ENCODE peak calls at places on chromosomes 1 and 21, in ten cellular contexts. D is thyroid gland, E is heart left ventricle, M is SK-N-SH, N is mesendoderm, O is H1, S is breast epithelium, J is tibial nerve, V is upper lobe of right lung, R is IMR-90. I is an unnamed sample. For H3K36me3, the result is how much of the 10 kb centered on the place peaks cover.

GRCh38 chr1:7388141-7388487 is 383.0 kb upstream of the VAMP3 start:
- DNase-seq in D (peak), E (no peak), M (peak), N (no peak), O (no peak), S (peak), J (no peak), V (no peak), R (no peak), I (no peak)

GRCh38 chr1:244077473-244078220 is 26.6 kb downstream of the ZBTB18 start:
- DNase-seq in D (no peak), E (no peak), M (no peak), N (no peak), O (no peak), S (no peak), J (no peak), V (no peak), R (no peak), I (no peak)

GRCh38 chr1:115706774-115707425 is 61.6 kb downstream of the CASQ2 start:
- DNase-seq in D (no peak), E (no peak), M (peak), N (peak), O (no peak), S (no peak), J (no peak), V (no peak), R (peak), I (no peak)

GRCh38 chr1:179087665-179088064 is 5.8 kb downstream of the TOR3A start:
- DNase-seq in D (no peak), E (no peak), M (no peak), N (peak), O (peak), S (no peak), J (no peak), V (no peak), R (no peak), I (no peak)

GRCh38 chr1:52032785-52033131 is 852 bp downstream of the KTI12 start:
- DNase-seq in D (peak), E (peak), M (peak), N (peak), O (no peak), S (peak), J (no peak), V (no peak), R (peak), I (peak)

GRCh38 chr1:41851589-41851988 is 67.1 kb downstream of the HIVEP3 start:
- DNase-seq in D (no peak), E (no peak), M (no peak), N (peak), O (no peak), S (no peak), J (no peak), V (no peak), R (peak), I (no peak)

GRCh38 chr1:33220701-33221384 is 35.4 kb upstream of the ZNF362 start:
- DNase-seq in D (no peak), E (no peak), M (no peak), N (peak), O (no peak), S (no peak), J (peak), V (peak), R (no peak), I (peak)

GRCh38 chr1:6028042-6028895 is 17.4 kb upstream of the KCNAB2 start:
- DNase-seq in D (no peak), E (no peak), M (no peak), N (no peak), O (no peak), S (no peak), J (no peak), V (peak), R (peak), I (no peak)

GRCh38 chr1:227397356-227397978 is 79.2 kb upstream of the CDC42BPA start:
- DNase-seq in D (no peak), E (no peak), M (no peak), N (no peak), O (no peak), S (no peak), J (no peak), V (no peak), R (no peak), I (no peak)

GRCh38 chr1:164858233-164858632 is 299.2 kb downstream of the PBX1 start:
- DNase-seq in D (no peak), E (no peak), M (no peak), N (peak), O (no peak), S (no peak), J (no peak), V (no peak), R (no peak), I (peak)

GRCh38 chr21:33848252-33848953 is 67.2 kb downstream of the ATP5PO start:
- DNase-seq in D (peak), E (peak), M (no peak), N (no peak), O (no peak), S (no peak), J (no peak), V (no peak), R (no peak), I (no peak)

GRCh38 chr1:3573499-3573898 is 37.8 kb downstream of the MEGF6 start:
- DNase-seq in D (no peak), E (no peak), M (peak), N (no peak), O (no peak), S (no peak), J (no peak), V (no peak), R (no peak), I (no peak)

GRCh38 chr1:32786856-32787255 is 30.3 kb downstream of the YARS1 start:
- DNase-seq in D (no peak), E (no peak), M (no peak), N (no peak), O (no peak), S (no peak), J (no peak), V (no peak), R (no peak), I (no peak)

GRCh38 chr1:154794608-154795007 is 75.5 kb downstream of the KCNN3 start:
- DNase-seq in D (no peak), E (no peak), M (no peak), N (no peak), O (no peak), S (no peak), J (no peak), V (no peak), R (no peak), I (no peak)

GRCh38 chr1:228096416-228097332 is 6.5 kb downstream of the C1orf35 start:
- DNase-seq in D (no peak), E (no peak), M (peak), N (no peak), O (no peak), S (no peak), J (no peak), V (peak), R (no peak), I (no peak)

GRCh38 chr1:1374068-1374860 is 743 bp downstream of the AURKAIP1 start:
- DNase-seq in D (no peak), E (peak), M (peak), N (no peak), O (no peak), S (no peak), J (no peak), V (peak), R (no peak), I (no peak)

GRCh38 chr1:160018900-160019299 is 12.9 kb downstream of the PIGM start:
- DNase-seq in D (no peak), E (no peak), M (no peak), N (no peak), O (no peak), S (no peak), J (no peak), V (no peak), R (peak), I (no peak)

GRCh38 chr1:229557214-229557850 is 1.2 kb downstream of the ABCB10 start:
- DNase-seq in D (no peak), E (no peak), M (no peak), N (no peak), O (no peak), S (no peak), J (no peak), V (no peak), R (peak), I (no peak)

GRCh38 chr21:26852422-26852821 is 7.2 kb upstream of the ADAMTS1 start:
- DNase-seq in D (no peak), E (no peak), M (no peak), N (no peak), O (no peak), S (no peak), J (no peak), V (no peak), R (no peak), I (no peak)

GRCh38 chr1:62782197-62782886 is 1.6 kb upstream of the ATG4C start:
- DNase-seq in D (no peak), E (no peak), M (no peak), N (no peak), O (no peak), S (no peak), J (no peak), V (no peak), R (peak), I (no peak)

GRCh38 chr1:149993181-149993580 is 17.3 kb downstream of the OTUD7B start:
- DNase-seq in D (no peak), E (no peak), M (no peak), N (no peak), O (no peak), S (no peak), J (no peak), V (no peak), R (no peak), I (no peak)

GRCh38 chr1:199243423-199244061 is 604.7 kb downstream of the PTPRC start:
- DNase-seq in D (peak), E (peak), M (peak), N (peak), O (peak), S (no peak), J (no peak), V (peak), R (peak), I (no peak)

GRCh38 chr1:30720271-30721223 is 2.8 kb downstream of the MATN1 start:
- DNase-seq in D (no peak), E (peak), M (no peak), N (no peak), O (no peak), S (no peak), J (no peak), V (no peak), R (no peak), I (no peak)

GRCh38 chr1:113903496-113904291 is 905 bp downstream of the AP4B1 start:
- DNase-seq in D (peak), E (no peak), M (peak), N (no peak), O (no peak), S (no peak), J (no peak), V (no peak), R (no peak), I (no peak)

GRCh38 chr21:38920631-38921398 is 115.1 kb downstream of the ETS2 start:
- DNase-seq in D (peak), E (no peak), M (no peak), N (no peak), O (no peak), S (no peak), J (no peak), V (no peak), R (peak), I (no peak)

GRCh38 chr1:244296447-244296846 is 155.3 kb downstream of the ADSS2 start:
- DNase-seq in D (no peak), E (no peak), M (no peak), N (no peak), O (no peak), S (no peak), J (no peak), V (no peak), R (no peak), I (no peak)

GRCh38 chr1:231611851-231612250 is 14.7 kb upstream of the DISC1 start:
- DNase-seq in D (no peak), E (no peak), M (no peak), N (peak), O (no peak), S (no peak), J (no peak), V (no peak), R (no peak), I (no peak)

GRCh38 chr1:54114001-54114400 is 38.8 kb downstream of the CDCP2 start:
- DNase-seq in D (no peak), E (no peak), M (no peak), N (no peak), O (no peak), S (no peak), J (no peak), V (peak), R (no peak), I (no peak)

GRCh38 chr1:179025125-179025974 is at the start of gene FAM20B:
- DNase-seq in D (peak), E (peak), M (peak), N (peak), O (peak), S (peak), J (peak), V (peak), R (peak), I (peak)

GRCh38 chr1:35642472-35642955 is 1.2 kb upstream of the PSMB2 start:
- DNase-seq in D (no peak), E (no peak), M (no peak), N (no peak), O (no peak), S (no peak), J (no peak), V (no peak), R (no peak), I (no peak)

GRCh38 chr1:106268070-106268469 is 788.4 kb upstream of the PRMT6 start:
- DNase-seq in D (no peak), E (no peak), M (no peak), N (peak), O (no peak), S (no peak), J (no peak), V (no peak), R (no peak), I (no peak)

GRCh38 chr1:20322081-20322824 is 31.6 kb downstream of the VWA5B1 start:
- DNase-seq in D (no peak), E (no peak), M (no peak), N (no peak), O (no peak), S (no peak), J (no peak), V (peak), R (peak), I (no peak)

GRCh38 chr1:219227731-219228419 is 54.2 kb downstream of the LYPLAL1 start:
- DNase-seq in D (no peak), E (no peak), M (no peak), N (no peak), O (no peak), S (no peak), J (no peak), V (no peak), R (no peak), I (no peak)

GRCh38 chr1:207034998-207035397 is 2.4 kb upstream of the C1orf116 start:
- DNase-seq in D (no peak), E (no peak), M (no peak), N (peak), O (no peak), S (no peak), J (no peak), V (no peak), R (peak), I (no peak)

GRCh38 chr1:76330993-76331603 is 256.6 kb downstream of the ST6GALNAC3 start:
- DNase-seq in D (peak), E (no peak), M (peak), N (peak), O (peak), S (no peak), J (no peak), V (no peak), R (peak), I (peak)

GRCh38 chr1:2946999-2947650 is 74.1 kb upstream of the ACTRT2 start:
- DNase-seq in D (no peak), E (peak), M (no peak), N (no peak), O (no peak), S (no peak), J (no peak), V (peak), R (no peak), I (no peak)

GRCh38 chr1:178928985-178929384 is 58.1 kb upstream of the ANGPTL1 start:
- DNase-seq in D (no peak), E (no peak), M (no peak), N (no peak), O (no peak), S (no peak), J (no peak), V (no peak), R (no peak), I (no peak)

GRCh38 chr1:151611288-151611790 is 511 bp upstream of the SNX27 start:
- DNase-seq in D (no peak), E (no peak), M (no peak), N (peak), O (no peak), S (peak), J (no peak), V (no peak), R (peak), I (peak)

GRCh38 chr1:203713125-203713524 is 51.9 kb upstream of the LAX1 start:
- DNase-seq in D (no peak), E (no peak), M (no peak), N (no peak), O (no peak), S (no peak), J (no peak), V (no peak), R (no peak), I (no peak)
- H3K36me3 ChIP-seq in D (half or more), E (half or more), M (half or more), N (under half), O (under half), S (under half), J (under half), V (half or more), R (half or more), I (under half)

DNA sequence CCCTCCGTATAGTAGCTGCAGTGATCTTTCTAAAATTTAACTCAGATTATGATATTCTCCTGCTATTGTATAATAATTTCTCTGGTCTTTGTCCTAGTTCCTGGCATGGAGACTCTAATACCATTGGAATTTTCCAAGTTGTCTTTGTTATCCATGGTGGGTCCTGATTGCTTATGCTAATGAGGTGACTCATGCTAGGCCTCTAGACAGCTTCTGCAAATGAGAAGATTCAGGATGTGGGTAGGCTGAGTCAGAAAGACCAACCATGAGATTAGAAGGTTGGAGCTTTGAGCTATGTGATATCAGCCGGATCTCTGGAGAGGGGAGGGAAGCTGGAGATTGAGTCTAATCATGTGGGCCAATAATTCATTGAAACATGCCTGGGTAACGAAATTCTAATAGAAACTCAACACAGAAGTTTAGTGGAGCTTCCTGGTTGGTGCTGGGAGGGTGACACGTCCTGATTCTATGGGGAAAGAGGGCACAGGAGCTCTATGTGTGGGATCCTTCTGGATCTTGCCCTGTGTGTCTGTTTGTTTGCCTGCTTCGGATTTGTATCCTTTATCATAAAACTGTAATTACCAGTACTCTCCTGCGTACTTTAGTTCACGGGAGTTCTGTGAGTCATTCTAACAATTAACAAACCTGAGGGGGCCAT is 73.2 kb upstream of the CNIH3 start:
- DNase-seq in D (no peak), E (no peak), M (no peak), N (peak), O (no peak), S (no peak), J (no peak), V (no peak), R (peak), I (no peak)
- H3K27ac ChIP-seq in D (no peak), E (no peak), M (peak), N (no peak), O (no peak), S (no peak), J (peak), V (no peak), R (peak), I (no peak)

DNA sequence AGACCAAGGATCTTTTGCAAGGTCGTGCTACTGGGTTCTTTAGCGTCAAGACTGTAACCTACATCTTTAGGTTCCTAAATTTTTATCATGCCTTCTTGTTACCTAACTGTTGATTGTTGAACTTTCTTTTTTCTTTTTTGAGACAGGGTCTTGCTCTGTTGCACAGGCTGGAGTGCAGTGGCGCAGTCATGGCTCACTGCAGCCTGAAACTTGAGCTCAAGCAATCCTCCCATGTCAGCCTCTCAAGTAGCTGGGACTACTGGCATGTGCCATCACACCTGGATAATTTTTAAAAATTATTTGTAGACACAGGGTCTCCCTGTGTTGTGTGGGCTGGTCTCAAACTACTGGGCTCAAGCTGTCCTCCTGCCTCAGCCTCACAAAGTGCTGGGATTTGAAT is 52.9 kb downstream of the NFIA start:
- DNase-seq in D (peak), E (no peak), M (no peak), N (no peak), O (no peak), S (no peak), J (no peak), V (no peak), R (no peak), I (no peak)
- H3K4me3 ChIP-seq in D (no peak), E (no peak), M (no peak), N (no peak), O (no peak), S (no peak), J (no peak), V (no peak), R (no peak), I (no peak)

GRCh38 chr1:22351757-22352080 is 99.9 kb upstream of the ZBTB40 start:
- DNase-seq in D (no peak), E (no peak), M (no peak), N (no peak), O (no peak), S (no peak), J (no peak), V (no peak), R (no peak), I (no peak)

GRCh38 chr1:22350987-22351756 is 100.5 kb upstream of the ZBTB40 start:
- DNase-seq in D (no peak), E (no peak), M (no peak), N (peak), O (no peak), S (no peak), J (no peak), V (peak), R (no peak), I (no peak)

GRCh38 chr1:22350171-22350961 is 101.3 kb upstream of the ZBTB40 start:
- DNase-seq in D (no peak), E (no peak), M (peak), N (peak), O (no peak), S (no peak), J (no peak), V (peak), R (no peak), I (no peak)

GRCh38 chr1:22347854-22348760 is 103.5 kb upstream of the ZBTB40 start:
- DNase-seq in D (no peak), E (no peak), M (no peak), N (no peak), O (no peak), S (no peak), J (no peak), V (no peak), R (no peak), I (peak)

GRCh38 chr1:22349302-22350043 is 102.2 kb upstream of the ZBTB40 start:
- DNase-seq in D (no peak), E (no peak), M (peak), N (no peak), O (no peak), S (no peak), J (no peak), V (no peak), R (no peak), I (no peak)
- H3K36me3 ChIP-seq in D (under half), E (under half), M (under half), N (under half), O (under half), S (under half), J (under half), V (under half), R (under half), I (under half)

GRCh38 chr1:12343823-12344487 is 114.1 kb downstream of the VPS13D start:
- DNase-seq in D (no peak), E (no peak), M (no peak), N (no peak), O (no peak), S (no peak), J (no peak), V (no peak), R (no peak), I (no peak)

GRCh38 chr1:12345350-12346217 is 115.8 kb downstream of the VPS13D start:
- DNase-seq in D (no peak), E (no peak), M (no peak), N (no peak), O (no peak), S (no peak), J (no peak), V (no peak), R (no peak), I (no peak)

GRCh38 chr1:12346483-12347155 is 116.8 kb downstream of the VPS13D start:
- DNase-seq in D (no peak), E (no peak), M (no peak), N (no peak), O (no peak), S (no peak), J (no peak), V (no peak), R (no peak), I (no peak)

GRCh38 chr1:12342261-12343003 is 112.6 kb downstream of the VPS13D start:
- DNase-seq in D (peak), E (no peak), M (no peak), N (no peak), O (no peak), S (no peak), J (no peak), V (no peak), R (no peak), I (no peak)

GRCh38 chr1:12344611-12345299 is 114.9 kb downstream of the VPS13D start:
- DNase-seq in D (no peak), E (no peak), M (peak), N (no peak), O (no peak), S (no peak), J (no peak), V (peak), R (no peak), I (no peak)
- H3K27ac ChIP-seq in D (peak), E (peak), M (no peak), N (no peak), O (no peak), S (peak), J (peak), V (peak), R (no peak), I (no peak)